ENCODE peak calls at places on chromosomes 3 and 15, in nine cellular contexts. One of them, this sample, is unnamed.
A peak's percentile ranks its signal among the peaks of the same experiment; 100 is the strongest.

GRCh38 chr3:46717447-46718231 is at the start of gene PRSS50:
- DNase-seq in uterus: no peak
- DNase-seq in GM12878: no peak
- DNase-seq in right lobe of liver: no peak
- DNase-seq in HepG2: no peak
- DNase-seq in IMR-90: no peak
- DNase-seq in transverse colon: no peak
- DNase-seq in K562: peak; percentile 62
- DNase-seq in A549: no peak
- DNase-seq in this sample: peak; percentile 21

GRCh38 chr3:182241777-182242556 is 530.2 kb downstream of the SOX2 start:
- DNase-seq in right lobe of liver: peak; percentile 38
- DNase-seq in GM12878: no peak
- DNase-seq in uterus: peak; percentile 61
- DNase-seq in transverse colon: no peak
- DNase-seq in HepG2: peak; percentile 9
- DNase-seq in A549: no peak
- DNase-seq in IMR-90: no peak
- DNase-seq in K562: peak; percentile 8
- DNase-seq in this sample: no peak

GRCh38 chr15:65920825-65921309 is 51.6 kb downstream of the RAB11A start:
- DNase-seq in transverse colon: no peak
- DNase-seq in uterus: no peak
- DNase-seq in IMR-90: no peak
- DNase-seq in A549: no peak
- DNase-seq in right lobe of liver: no peak
- DNase-seq in GM12878: peak; percentile 89
- DNase-seq in K562: no peak
- DNase-seq in HepG2: no peak
- DNase-seq in this sample: no peak

GRCh38 chr3:10299175-10299574 is 6.4 kb upstream of the GHRL start:
- DNase-seq in A549: no peak
- DNase-seq in transverse colon: no peak
- DNase-seq in IMR-90: peak; percentile 17
- DNase-seq in uterus: no peak
- DNase-seq in HepG2: no peak
- DNase-seq in K562: no peak
- DNase-seq in right lobe of liver: no peak
- DNase-seq in GM12878: no peak
- DNase-seq in this sample: no peak

GRCh38 chr15:89781891-89782618 is 5.9 kb downstream of the MESP2 start:
- DNase-seq in HepG2: peak; percentile 84
- DNase-seq in uterus: no peak
- DNase-seq in IMR-90: peak; percentile 57
- DNase-seq in A549: no peak
- DNase-seq in K562: peak; percentile 58
- DNase-seq in transverse colon: peak; percentile 37
- DNase-seq in right lobe of liver: no peak
- DNase-seq in GM12878: no peak
- DNase-seq in this sample: no peak

GRCh38 chr3:121748638-121749275 is 784 bp downstream of the GOLGB1 start:
- DNase-seq in A549: no peak
- DNase-seq in right lobe of liver: peak; percentile 76
- DNase-seq in uterus: no peak
- DNase-seq in IMR-90: peak; percentile 50
- DNase-seq in HepG2: peak; percentile 74
- DNase-seq in transverse colon: peak; percentile 78
- DNase-seq in GM12878: no peak
- DNase-seq in K562: peak; percentile 54
- DNase-seq in this sample: peak; percentile 77

GRCh38 chr15:39579487-39580116 is 1.3 kb upstream of the THBS1 start:
- DNase-seq in IMR-90: peak; percentile 98
- DNase-seq in HepG2: peak; percentile 88
- DNase-seq in GM12878: no peak
- DNase-seq in transverse colon: peak; percentile 49
- DNase-seq in K562: no peak
- DNase-seq in uterus: peak; percentile 78
- DNase-seq in A549: peak; percentile 88
- DNase-seq in right lobe of liver: peak; percentile 84
- DNase-seq in this sample: peak; percentile 75

GRCh38 chr15:88624971-88625290 is 3.8 kb downstream of the AEN start:
- DNase-seq in transverse colon: no peak
- DNase-seq in right lobe of liver: no peak
- DNase-seq in K562: no peak
- DNase-seq in GM12878: no peak
- DNase-seq in HepG2: no peak
- DNase-seq in uterus: no peak
- DNase-seq in A549: no peak
- DNase-seq in IMR-90: no peak
- DNase-seq in this sample: no peak

GRCh38 chr3:98765721-98766120 is 2.6 kb downstream of the ST3GAL6 start:
- DNase-seq in HepG2: no peak
- DNase-seq in IMR-90: no peak
- DNase-seq in transverse colon: no peak
- DNase-seq in uterus: no peak
- DNase-seq in GM12878: no peak
- DNase-seq in K562: no peak
- DNase-seq in right lobe of liver: no peak
- DNase-seq in A549: no peak
- DNase-seq in this sample: no peak

GRCh38 chr3:50245251-50245745 is 9.3 kb downstream of the GNAI2 start:
- DNase-seq in HepG2: no peak
- DNase-seq in transverse colon: no peak
- DNase-seq in GM12878: no peak
- DNase-seq in uterus: no peak
- DNase-seq in A549: no peak
- DNase-seq in K562: no peak
- DNase-seq in IMR-90: no peak
- DNase-seq in right lobe of liver: no peak
- DNase-seq in this sample: no peak

GRCh38 chr3:48685603-48686511 is at the start of gene NCKIPSD:
- DNase-seq in K562: peak; percentile 88
- DNase-seq in transverse colon: peak; percentile 92
- DNase-seq in right lobe of liver: peak; percentile 93
- DNase-seq in uterus: peak; percentile 90
- DNase-seq in A549: peak; percentile 82
- DNase-seq in GM12878: peak; percentile 30
- DNase-seq in HepG2: peak; percentile 71
- DNase-seq in IMR-90: peak; percentile 69
- DNase-seq in this sample: peak; percentile 94
- TF ChIP-seq POLR2A in K562: peak; percentile 77
- TF ChIP-seq POLR2A in transverse colon: peak; percentile 68
- TF ChIP-seq POLR2A in right lobe of liver: peak; percentile 79
- TF ChIP-seq POLR2A in uterus: peak; percentile 97
- TF ChIP-seq POLR2A in A549: peak; percentile 93
- TF ChIP-seq POLR2A in GM12878: peak; percentile 89
- TF ChIP-seq POLR2A in HepG2: peak; percentile 84
- TF ChIP-seq POLR2A in IMR-90: no peak
- TF ChIP-seq POLR2A in this sample: no peak

GRCh38 chr3:125043599-125044151 is 12.1 kb downstream of the HEG1 start:
- DNase-seq in HepG2: no peak
- DNase-seq in transverse colon: peak; percentile 54
- DNase-seq in K562: no peak
- DNase-seq in A549: no peak
- DNase-seq in GM12878: no peak
- DNase-seq in uterus: peak; percentile 61
- DNase-seq in right lobe of liver: no peak
- DNase-seq in IMR-90: no peak
- DNase-seq in this sample: peak; percentile 33
- H3K4me1 ChIP-seq in HepG2: peaks cover 23% of the 10 kb centered on the region
- H3K4me1 ChIP-seq in transverse colon: peaks cover 18% of the 10 kb centered on the region
- H3K4me1 ChIP-seq in K562: no peaks in the 10 kb centered on the region
- H3K4me1 ChIP-seq in A549: no peaks in the 10 kb centered on the region
- H3K4me1 ChIP-seq in GM12878: no peaks in the 10 kb centered on the region
- H3K4me1 ChIP-seq in uterus: peaks cover 5% of the 10 kb centered on the region
- H3K4me1 ChIP-seq in right lobe of liver: no peaks in the 10 kb centered on the region
- H3K4me1 ChIP-seq in IMR-90: peaks cover 46% of the 10 kb centered on the region
- H3K4me1 ChIP-seq in this sample: peaks cover 80% of the 10 kb centered on the region

DNA sequence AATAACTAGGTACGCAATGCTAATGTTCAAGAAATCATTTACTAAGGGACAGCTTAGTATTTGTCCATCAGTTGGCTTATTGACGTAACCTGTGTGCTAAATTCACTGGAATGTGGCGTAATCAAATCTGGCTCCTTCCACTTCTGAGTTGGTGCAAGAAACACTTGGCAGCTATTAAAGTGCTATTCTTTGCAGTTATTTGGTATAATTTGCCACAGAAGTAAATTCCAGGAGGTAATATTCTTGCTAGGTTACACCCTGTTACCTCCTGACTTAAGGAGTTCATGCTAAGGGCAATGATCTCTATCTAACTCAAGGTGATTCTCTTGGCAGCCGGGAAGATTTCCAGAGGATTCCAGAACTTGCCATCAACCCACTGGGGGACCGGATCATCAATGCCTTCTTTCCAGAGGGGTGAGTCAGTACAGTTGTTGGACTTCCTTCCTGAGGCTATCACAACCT is 25.5 kb downstream of the CHP1 start:
- DNase-seq in K562: no peak
- DNase-seq in uterus: no peak
- DNase-seq in HepG2: peak; percentile 78
- DNase-seq in A549: peak; percentile 91
- DNase-seq in GM12878: no peak
- DNase-seq in transverse colon: no peak
- DNase-seq in right lobe of liver: no peak
- DNase-seq in IMR-90: no peak
- DNase-seq in this sample: no peak
- H3K4me3 ChIP-seq in K562: no peak overlapping the region
- H3K4me3 ChIP-seq in uterus: no peak overlapping the region
- H3K4me3 ChIP-seq in HepG2: no peak overlapping the region
- H3K4me3 ChIP-seq in A549: no peak overlapping the region
- H3K4me3 ChIP-seq in GM12878: no peak overlapping the region
- H3K4me3 ChIP-seq in transverse colon: no peak overlapping the region
- H3K4me3 ChIP-seq in right lobe of liver: no peak overlapping the region
- H3K4me3 ChIP-seq in IMR-90: no peak overlapping the region
- H3K4me3 ChIP-seq in this sample: no peak overlapping the region

GRCh38 chr15:34102175-34102925 is 467 bp downstream of the PGBD4 start:
- DNase-seq in K562: no peak
- DNase-seq in HepG2: no peak
- DNase-seq in right lobe of liver: no peak
- DNase-seq in A549: no peak
- DNase-seq in GM12878: no peak
- DNase-seq in uterus: no peak
- DNase-seq in IMR-90: no peak
- DNase-seq in transverse colon: no peak
- DNase-seq in this sample: no peak
- TF ChIP-seq POLR2A in K562: no peak
- TF ChIP-seq POLR2A in HepG2: no peak
- TF ChIP-seq POLR2A in right lobe of liver: no peak
- TF ChIP-seq POLR2A in A549: no peak
- TF ChIP-seq POLR2A in GM12878: no peak
- TF ChIP-seq POLR2A in uterus: no peak
- TF ChIP-seq POLR2A in IMR-90: no peak
- TF ChIP-seq POLR2A in transverse colon: no peak
- TF ChIP-seq POLR2A in this sample: no peak

GRCh38 chr3:120172070-120172469 is 77.8 kb upstream of the GSK3B start:
- DNase-seq in right lobe of liver: no peak
- DNase-seq in K562: no peak
- DNase-seq in HepG2: no peak
- DNase-seq in IMR-90: peak; percentile 79
- DNase-seq in GM12878: no peak
- DNase-seq in A549: no peak
- DNase-seq in uterus: peak; percentile 22
- DNase-seq in transverse colon: no peak
- DNase-seq in this sample: no peak
- H3K4me1 ChIP-seq in right lobe of liver: no peaks in the 10 kb centered on the region
- H3K4me1 ChIP-seq in K562: no peaks in the 10 kb centered on the region
- H3K4me1 ChIP-seq in HepG2: peaks cover 16% of the 10 kb centered on the region
- H3K4me1 ChIP-seq in IMR-90: peaks cover 29% of the 10 kb centered on the region
- H3K4me1 ChIP-seq in GM12878: no peaks in the 10 kb centered on the region
- H3K4me1 ChIP-seq in A549: peaks cover 61% of the 10 kb centered on the region
- H3K4me1 ChIP-seq in uterus: no peaks in the 10 kb centered on the region
- H3K4me1 ChIP-seq in transverse colon: no peaks in the 10 kb centered on the region
- H3K4me1 ChIP-seq in this sample: peaks cover 10% of the 10 kb centered on the region

DNA sequence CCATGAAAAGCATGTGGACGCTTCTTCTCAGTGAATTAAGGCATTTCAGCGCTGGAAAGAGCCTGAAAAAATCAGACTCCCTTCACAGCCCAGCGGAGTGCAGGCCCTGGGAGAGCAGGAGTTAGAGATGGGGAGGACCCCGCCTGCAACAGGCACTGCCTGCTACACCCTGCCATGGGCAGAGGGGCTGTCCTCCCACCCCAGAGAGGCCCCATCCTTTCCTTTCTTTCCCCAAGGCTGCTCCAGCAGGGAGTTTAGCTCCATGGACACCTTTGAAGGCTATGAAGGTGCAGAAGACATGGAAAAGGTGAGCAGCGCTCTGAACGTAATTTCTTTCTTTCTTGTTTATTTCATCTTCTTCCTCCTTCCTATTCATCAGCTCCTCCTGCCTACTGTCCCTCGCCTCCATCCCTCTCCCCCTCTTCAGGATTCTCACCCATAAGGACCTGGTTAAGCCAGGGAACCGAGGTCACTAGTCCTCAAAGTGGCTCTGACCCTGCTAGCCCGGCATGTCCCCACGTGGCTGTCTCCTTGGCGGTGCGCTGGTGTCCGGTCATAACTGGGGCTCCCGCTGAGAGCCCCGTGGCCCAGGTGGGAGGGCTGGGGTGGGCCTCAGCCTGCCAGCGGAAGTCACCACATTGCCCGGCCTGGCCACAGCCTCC is 16.1 kb upstream of the ADIPOQ start:
- DNase-seq in IMR-90: no peak
- DNase-seq in GM12878: no peak
- DNase-seq in A549: no peak
- DNase-seq in uterus: no peak
- DNase-seq in HepG2: no peak
- DNase-seq in K562: no peak
- DNase-seq in right lobe of liver: peak; percentile 24
- DNase-seq in transverse colon: no peak
- DNase-seq in this sample: no peak
- H3K4me3 ChIP-seq in IMR-90: peak overlapping the region; percentile 53
- H3K4me3 ChIP-seq in GM12878: peak overlapping the region; percentile 76
- H3K4me3 ChIP-seq in A549: peak overlapping the region; percentile 70
- H3K4me3 ChIP-seq in uterus: peak overlapping the region; percentile 48
- H3K4me3 ChIP-seq in HepG2: peak overlapping the region; percentile 10
- H3K4me3 ChIP-seq in K562: peak overlapping the region; percentile 71
- H3K4me3 ChIP-seq in right lobe of liver: peak overlapping the region; percentile 66
- H3K4me3 ChIP-seq in transverse colon: peak overlapping the region; percentile 73
- H3K4me3 ChIP-seq in this sample: peak overlapping the region; percentile 74

GRCh38 chr3:48459331-48459730 is 12.8 kb downstream of the ATRIP start:
- DNase-seq in right lobe of liver: no peak
- DNase-seq in K562: no peak
- DNase-seq in HepG2: no peak
- DNase-seq in uterus: no peak
- DNase-seq in GM12878: no peak
- DNase-seq in IMR-90: no peak
- DNase-seq in A549: no peak
- DNase-seq in transverse colon: no peak
- DNase-seq in this sample: no peak
- TF ChIP-seq POLR2A in right lobe of liver: no peak
- TF ChIP-seq POLR2A in K562: no peak
- TF ChIP-seq POLR2A in HepG2: no peak
- TF ChIP-seq POLR2A in uterus: no peak
- TF ChIP-seq POLR2A in GM12878: no peak
- TF ChIP-seq POLR2A in IMR-90: no peak
- TF ChIP-seq POLR2A in A549: no peak
- TF ChIP-seq POLR2A in transverse colon: no peak
- TF ChIP-seq POLR2A in this sample: no peak

DNA sequence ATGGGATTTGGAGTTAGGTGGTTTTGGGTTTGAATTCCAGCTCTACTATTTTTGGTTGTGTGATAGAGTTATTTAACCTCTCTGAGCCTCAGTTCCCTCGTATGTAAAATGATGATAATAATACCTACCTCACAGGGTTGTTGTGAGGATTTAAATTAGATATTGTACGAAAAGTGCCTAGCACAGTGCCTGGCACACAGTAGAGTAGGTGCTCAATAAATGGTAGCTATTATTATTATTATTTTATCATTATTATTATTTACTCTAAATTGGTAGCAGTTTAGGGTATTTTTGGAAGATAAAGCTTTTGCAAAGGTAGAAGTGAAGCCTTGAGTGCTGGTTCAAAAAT is 1.3 kb upstream of the AP2M1 start:
- DNase-seq in right lobe of liver: no peak
- DNase-seq in K562: no peak
- DNase-seq in IMR-90: no peak
- DNase-seq in GM12878: no peak
- DNase-seq in A549: no peak
- DNase-seq in transverse colon: no peak
- DNase-seq in uterus: no peak
- DNase-seq in HepG2: no peak
- DNase-seq in this sample: no peak
- H3K4me1 ChIP-seq in right lobe of liver: no peaks in the 10 kb centered on the region
- H3K4me1 ChIP-seq in K562: peaks cover 50% of the 10 kb centered on the region
- H3K4me1 ChIP-seq in IMR-90: peaks cover 23% of the 10 kb centered on the region
- H3K4me1 ChIP-seq in GM12878: peaks cover 9% of the 10 kb centered on the region
- H3K4me1 ChIP-seq in A549: peaks cover 15% of the 10 kb centered on the region
- H3K4me1 ChIP-seq in transverse colon: peaks cover 19% of the 10 kb centered on the region
- H3K4me1 ChIP-seq in uterus: peaks cover 5% of the 10 kb centered on the region
- H3K4me1 ChIP-seq in HepG2: peaks cover 24% of the 10 kb centered on the region
- H3K4me1 ChIP-seq in this sample: peaks cover 38% of the 10 kb centered on the region